ENCODE peak calls at places on chromosomes 1 and 21, in nine cellular contexts. O is NCI-H1092; P is activated gamma-delta T cell treated with Interleukin-2 at 50 U/mL for 16 hours; S is HTR-8/SVneo; V is WTC11; Y is foreskin keratinocyte; D is fibroblast of lung; J is stimulated activated CD4-positive, alpha-beta T cell treated with anti-CD3 and anti-CD28 coated beads, Interleukin-2, amount 100 ng/mL, for 4 hours; G is left cardiac atrium. Z is an unnamed sample.
A peak's percentile ranks its signal among the peaks of the same experiment; 100 is the strongest.

GRCh38 chr1:235831148-235831547 is 35.6 kb downstream of the LYST start:
- DNase-seq in P (no peak), D (peak; percentile 41), Y (no peak), G (no peak), O (no peak), V (no peak), S (peak; percentile 27), J (no peak), Z (peak; percentile 8)

GRCh38 chr1:12618661-12619395 is 818 bp upstream of the DHRS3 start:
- DNase-seq in S (peak; percentile 85), Y (peak; percentile 89), O (peak; percentile 41), D (peak; percentile 91), J (peak; percentile 48), V (peak; percentile 64), P (peak; percentile 55), G (peak; percentile 83), Z (peak; percentile 96)

GRCh38 chr1:90713741-90714509 is 3.2 kb downstream of the BARHL2 start:
- DNase-seq in D (no peak), P (no peak), J (no peak), S (no peak), G (no peak), Y (no peak), O (no peak), V (no peak), Z (no peak)

GRCh38 chr1:2392071-2392442 is 416 bp downstream of the RER1 start:
- DNase-seq in P (no peak), G (no peak), J (no peak), Y (no peak), S (no peak), V (no peak), D (no peak), O (no peak), Z (no peak)

GRCh38 chr1:100969336-100969735 is 56.2 kb downstream of the DPH5 start:
- DNase-seq in J (no peak), P (no peak), Y (no peak), G (no peak), D (no peak), O (no peak), V (no peak), S (no peak), Z (no peak)

GRCh38 chr1:23283660-23284602 is 60.2 kb downstream of the HNRNPR start:
- DNase-seq in O (no peak), D (peak; percentile 73), Y (no peak), S (peak; percentile 14), P (no peak), V (no peak), J (no peak), G (no peak), Z (no peak)

GRCh38 chr21:37986751-37987399 is 70.6 kb upstream of the KCNJ6 start:
- DNase-seq in S (no peak), D (no peak), V (no peak), Y (no peak), O (peak; percentile 95), P (no peak), J (no peak), G (no peak), Z (no peak)

GRCh38 chr1:147641695-147642592 is 28.4 kb downstream of the ACP6 start:
- DNase-seq in G (no peak), O (peak; percentile 28), P (peak; percentile 39), Y (peak; percentile 4), V (peak; percentile 55), J (peak; percentile 55), D (peak; percentile 27), S (peak; percentile 25), Z (peak; percentile 32)

GRCh38 chr1:182259229-182259872 is 132.2 kb downstream of the GLUL start:
- DNase-seq in D (peak; percentile 58), P (peak; percentile 68), O (peak; percentile 33), V (no peak), S (no peak), J (peak; percentile 11), Y (peak; percentile 3), G (peak; percentile 64), Z (no peak)

GRCh38 chr1:165152727-165153126 is 203.8 kb downstream of the LMX1A start:
- DNase-seq in Y (no peak), J (no peak), S (no peak), P (no peak), V (peak; percentile 33), D (no peak), G (no peak), O (peak; percentile 58), Z (no peak)

GRCh38 chr1:193105821-193106177 is 585 bp upstream of the GLRX2 start:
- DNase-seq in Y (no peak), G (no peak), S (no peak), O (no peak), D (no peak), V (no peak), P (no peak), J (no peak), Z (no peak)

GRCh38 chr1:18549131-18549530 is 68.4 kb downstream of the KLHDC7A start:
- DNase-seq in J (no peak), Y (no peak), S (no peak), V (no peak), G (no peak), D (no peak), P (no peak), O (no peak), Z (no peak)

GRCh38 chr1:163737261-163737660 is 415.5 kb downstream of the NUF2 start:
- DNase-seq in S (no peak), P (no peak), J (no peak), G (no peak), O (no peak), V (no peak), D (peak; percentile 36), Y (no peak), Z (no peak)

GRCh38 chr1:16430598-16430997 is 6.6 kb downstream of the SPATA21 start:
- DNase-seq in G (no peak), J (no peak), S (peak; percentile 15), P (no peak), V (no peak), D (no peak), O (no peak), Y (no peak), Z (peak; percentile 21)

GRCh38 chr1:221274373-221274772 is 395.1 kb downstream of the HLX start:
- DNase-seq in V (no peak), S (no peak), G (no peak), Y (no peak), J (no peak), P (no peak), O (peak; percentile 83), D (no peak), Z (no peak)

GRCh38 chr21:46551636-46552241 is 53.1 kb downstream of the S100B start:
- DNase-seq in S (no peak), D (no peak), G (no peak), V (peak; percentile 35), O (no peak), J (no peak), P (peak; percentile 57), Y (no peak), Z (no peak)

GRCh38 chr21:38402795-38403194 is 95.5 kb downstream of the ERG start:
- DNase-seq in O (no peak), G (no peak), Y (peak; percentile 13), S (no peak), J (no peak), P (no peak), D (no peak), V (no peak), Z (no peak)

Z was measured in RWPE1.